ENCODE peak calls at places on chromosomes 6 and 20, in four cellular contexts. E is left lung, U is C1 segment of cervical spinal cord, G is Calu3. X is an unnamed sample.

GRCh38 chr6:153150767-153151440 is 19.8 kb upstream of the RGS17 start:
- DNase-seq in E (no peak), U (no peak), G (no peak), X (no peak)

GRCh38 chr20:642398-643174 is 10.4 kb downstream of the SRXN1 start:
- DNase-seq in E (peak; percentile 76), U (peak; percentile 31), G (no peak), X (no peak)

GRCh38 chr6:156045416-156045815 is 589.8 kb upstream of the NOX3 start:
- DNase-seq in E (no peak), U (no peak), G (no peak), X (no peak)

GRCh38 chr6:1494671-1495070 is 105.3 kb downstream of the FOXF2 start:
- DNase-seq in E (no peak), U (no peak), G (no peak), X (no peak)

GRCh38 chr20:49345538-49345937 is 67.7 kb upstream of the ZNFX1 start:
- DNase-seq in E (no peak), U (no peak), G (peak; percentile 67), X (no peak)

GRCh38 chr20:47220161-47220582 is 136.3 kb downstream of the ZMYND8 start:
- DNase-seq in E (no peak), U (no peak), G (peak; percentile 61), X (no peak)

GRCh38 chr6:168158980-168159349 is 80.0 kb upstream of the FRMD1 start:
- DNase-seq in E (no peak), U (no peak), G (no peak), X (no peak)

GRCh38 chr6:147869223-147869600 is 360.7 kb downstream of the SAMD5 start:
- DNase-seq in E (no peak), U (no peak), G (no peak), X (no peak)

GRCh38 chr20:53943522-53944291 is 126.7 kb downstream of the BCAS1 start:
- DNase-seq in E (no peak), U (no peak), G (peak; percentile 65), X (no peak)